ENCODE peak calls at places on chromosomes 3 and 15, in eight cellular contexts. J is left cardiac atrium; V is cardiac fibroblast; A is H7; N is AG09309; K is MM.1S; L is MV-4-11; X is central memory CD4-positive, alpha-beta T cell. D is an unnamed sample.

GRCh38 chr15:51931638-51932037 is 39.9 kb downstream of the LEO1 start:
- DNase-seq in J (no peak), V (peak; percentile 34), A (no peak), N (no peak), K (no peak), L (no peak), X (no peak), D (no peak)

GRCh38 chr3:67006460-67006859 is 8.4 kb downstream of the KBTBD8 start:
- DNase-seq in J (no peak), V (peak; percentile 38), A (no peak), N (no peak), K (no peak), L (no peak), X (no peak), D (no peak)

GRCh38 chr15:49875392-49875791 is 243.6 kb downstream of the ATP8B4 start:
- DNase-seq in J (no peak), V (no peak), A (no peak), N (no peak), K (no peak), L (no peak), X (no peak), D (no peak)

GRCh38 chr3:43766672-43767465 is 76.1 kb downstream of the ABHD5 start:
- DNase-seq in J (no peak), V (peak; percentile 81), A (no peak), N (no peak), K (no peak), L (no peak), X (no peak), D (no peak)

GRCh38 chr3:48851407-48851806 is 3.7 kb upstream of the PRKAR2A start:
- DNase-seq in J (no peak), V (peak; percentile 30), A (no peak), N (no peak), K (no peak), L (peak; percentile 11), X (no peak), D (no peak)

GRCh38 chr3:60920519-60920918 is 330.7 kb downstream of the FHIT start:
- DNase-seq in J (no peak), V (peak; percentile 9), A (no peak), N (no peak), K (no peak), L (no peak), X (no peak), D (no peak)

GRCh38 chr15:98775498-98776230 is 127.3 kb downstream of the IGF1R start:
- DNase-seq in J (no peak), V (no peak), A (no peak), N (no peak), K (no peak), L (no peak), X (no peak), D (no peak)

GRCh38 chr3:150319900-150320299 is 88.2 kb upstream of the TSC22D2 start:
- DNase-seq in J (no peak), V (peak; percentile 98), A (no peak), N (peak; percentile 90), K (no peak), L (no peak), X (no peak), D (peak; percentile 75)

GRCh38 chr15:23881299-23881698 is 194.2 kb upstream of the NDN start:
- DNase-seq in J (no peak), V (no peak), A (no peak), N (no peak), K (no peak), L (no peak), X (no peak), D (no peak)

GRCh38 chr3:169772951-169773816 is at the start of gene MYNN:
- DNase-seq in J (peak; percentile 94), V (peak; percentile 90), A (peak; percentile 78), N (peak; percentile 41), K (peak; percentile 95), L (peak; percentile 88), X (peak; percentile 92), D (peak; percentile 73)

GRCh38 chr15:47620960-47621681 is 96.2 kb upstream of the SEMA6D start:
- DNase-seq in J (no peak), V (peak; percentile 50), A (no peak), N (no peak), K (no peak), L (no peak), X (no peak), D (no peak)

GRCh38 chr3:36650271-36650671 is 114.1 kb downstream of the DCLK3 start:
- DNase-seq in J (no peak), V (peak; percentile 74), A (no peak), N (no peak), K (no peak), L (no peak), X (no peak), D (no peak)

GRCh38 chr3:30199096-30199734 is 407.2 kb upstream of the TGFBR2 start:
- DNase-seq in J (peak; percentile 77), V (peak; percentile 77), A (peak; percentile 15), N (no peak), K (peak; percentile 56), L (peak; percentile 31), X (peak; percentile 36), D (peak; percentile 15)

GRCh38 chr15:70322051-70322668 is 224.4 kb upstream of the TLE3 start:
- DNase-seq in J (no peak), V (no peak), A (no peak), N (no peak), K (no peak), L (peak; percentile 42), X (no peak), D (no peak)

GRCh38 chr15:25501828-25502446 is 63.1 kb upstream of the UBE3A start:
- DNase-seq in J (no peak), V (peak; percentile 56), A (peak; percentile 29), N (peak; percentile 17), K (peak; percentile 48), L (peak; percentile 69), X (no peak), D (no peak)

GRCh38 chr3:41900265-41900664 is 61.6 kb downstream of the ULK4 start:
- DNase-seq in J (no peak), V (peak; percentile 27), A (no peak), N (no peak), K (no peak), L (peak; percentile 38), X (no peak), D (no peak)

GRCh38 chr3:102069211-102069662 is 219.9 kb downstream of the NFKBIZ start:
- DNase-seq in J (no peak), V (peak; percentile 94), A (no peak), N (peak; percentile 73), K (no peak), L (no peak), X (no peak), D (no peak)

GRCh38 chr3:97827741-97828471 is 6.1 kb downstream of the CRYBG3 start:
- DNase-seq in J (no peak), V (peak; percentile 27), A (no peak), N (no peak), K (no peak), L (no peak), X (no peak), D (no peak)

GRCh38 chr3:65018801-65019200 is 331.0 kb upstream of the ADAMTS9 start:
- DNase-seq in J (no peak), V (no peak), A (no peak), N (no peak), K (no peak), L (no peak), X (no peak), D (no peak)

GRCh38 chr15:85116925-85117646 is 135.4 kb downstream of the PDE8A start:
- DNase-seq in J (no peak), V (peak; percentile 1), A (no peak), N (no peak), K (no peak), L (no peak), X (no peak), D (no peak)

GRCh38 chr3:64623125-64623524 is 64.7 kb downstream of the ADAMTS9 start:
- DNase-seq in J (no peak), V (peak; percentile 6), A (no peak), N (no peak), K (no peak), L (no peak), X (no peak), D (no peak)

GRCh38 chr3:119324899-119325298 is 30.7 kb downstream of the ARHGAP31 start:
- DNase-seq in J (no peak), V (no peak), A (no peak), N (no peak), K (no peak), L (no peak), X (no peak), D (no peak)

GRCh38 chr15:63210151-63211051 is 21.0 kb downstream of the RAB8B start:
- DNase-seq in J (no peak), V (no peak), A (no peak), N (peak; percentile 56), K (no peak), L (no peak), X (peak; percentile 25), D (no peak)

GRCh38 chr15:78679089-78679511 is 38.1 kb upstream of the CHRNB4 start:
- DNase-seq in J (no peak), V (no peak), A (no peak), N (no peak), K (no peak), L (no peak), X (no peak), D (no peak)

GRCh38 chr15:83127547-83128150 is 20.2 kb downstream of the TM6SF1 start:
- DNase-seq in J (no peak), V (peak; percentile 11), A (no peak), N (no peak), K (no peak), L (no peak), X (no peak), D (no peak)

GRCh38 chr3:32842987-32843386 is 25.2 kb downstream of the TRIM71 start:
- DNase-seq in J (no peak), V (no peak), A (no peak), N (no peak), K (no peak), L (peak; percentile 39), X (no peak), D (no peak)

GRCh38 chr3:156024904-156025303 is 95.5 kb upstream of the KCNAB1 start:
- DNase-seq in J (no peak), V (peak; percentile 27), A (no peak), N (no peak), K (no peak), L (no peak), X (no peak), D (no peak)

GRCh38 chr3:33131328-33132018 is 17.7 kb downstream of the CRTAP start:
- DNase-seq in J (peak; percentile 32), V (peak; percentile 84), A (peak; percentile 88), N (no peak), K (peak; percentile 68), L (peak; percentile 38), X (peak; percentile 11), D (peak; percentile 33)

GRCh38 chr15:88484781-88485246 is 17.3 kb downstream of the MRPS11 start:
- DNase-seq in J (no peak), V (peak; percentile 41), A (peak; percentile 72), N (peak; percentile 47), K (no peak), L (peak; percentile 76), X (no peak), D (no peak)

GRCh38 chr15:66766282-66767228 is 64.5 kb downstream of the SMAD6 start:
- DNase-seq in J (peak; percentile 0), V (peak; percentile 52), A (no peak), N (peak; percentile 43), K (no peak), L (no peak), X (no peak), D (no peak)

GRCh38 chr15:69760263-69760855 is 307.7 kb downstream of the RPLP1 start:
- DNase-seq in J (no peak), V (peak; percentile 78), A (no peak), N (peak; percentile 50), K (peak; percentile 21), L (peak; percentile 88), X (peak; percentile 12), D (no peak)

GRCh38 chr3:14428087-14429067 is 26.0 kb downstream of the SLC6A6 start:
- DNase-seq in J (peak; percentile 68), V (no peak), A (no peak), N (no peak), K (no peak), L (no peak), X (no peak), D (no peak)

GRCh38 chr3:140244893-140245292 is 309.9 kb downstream of the CLSTN2 start:
- DNase-seq in J (no peak), V (peak; percentile 5), A (no peak), N (no peak), K (no peak), L (no peak), X (no peak), D (no peak)

GRCh38 chr15:99399612-99400011 is 148.3 kb downstream of the LRRC28 start:
- DNase-seq in J (no peak), V (no peak), A (no peak), N (no peak), K (no peak), L (no peak), X (no peak), D (no peak)